ENCODE peak calls at places on chromosomes 5 and 9, in seven cellular contexts. One of them, this sample, is unnamed.

GRCh38 chr5:122362361-122362760 is 50.3 kb downstream of the SNCAIP start:
- DNase-seq in upper lobe of right lung: no peak
- DNase-seq in dermis blood vessel endothelial cell: no peak
- DNase-seq in epithelial cell of esophagus: no peak
- DNase-seq in WTC11: no peak
- DNase-seq in KBM-7: no peak
- DNase-seq in GM13977: no peak
- DNase-seq in this sample: no peak

GRCh38 chr5:152864447-152864846 is 459.4 kb upstream of the NMUR2 start:
- DNase-seq in dermis blood vessel endothelial cell: no peak
- DNase-seq in upper lobe of right lung: no peak
- DNase-seq in GM13977: no peak
- DNase-seq in epithelial cell of esophagus: no peak
- DNase-seq in WTC11: no peak
- DNase-seq in KBM-7: no peak
- DNase-seq in this sample: no peak

GRCh38 chr9:136122425-136123383 is 4.0 kb upstream of the TMEM250 start:
- DNase-seq in dermis blood vessel endothelial cell: peak; percentile 75
- DNase-seq in WTC11: peak; percentile 84
- DNase-seq in KBM-7: peak; percentile 74
- DNase-seq in upper lobe of right lung: peak; percentile 89
- DNase-seq in epithelial cell of esophagus: peak; percentile 55
- DNase-seq in GM13977: peak; percentile 88
- DNase-seq in this sample: peak; percentile 69

GRCh38 chr5:112316006-112316405 is 103.1 kb downstream of the EPB41L4A start:
- DNase-seq in GM13977: no peak
- DNase-seq in upper lobe of right lung: no peak
- DNase-seq in WTC11: no peak
- DNase-seq in dermis blood vessel endothelial cell: no peak
- DNase-seq in KBM-7: no peak
- DNase-seq in epithelial cell of esophagus: peak; percentile 87
- DNase-seq in this sample: no peak

GRCh38 chr9:88460583-88461332 is 72.5 kb downstream of the SPIN1 start:
- DNase-seq in upper lobe of right lung: no peak
- DNase-seq in WTC11: no peak
- DNase-seq in KBM-7: no peak
- DNase-seq in GM13977: no peak
- DNase-seq in dermis blood vessel endothelial cell: no peak
- DNase-seq in epithelial cell of esophagus: peak; percentile 86
- DNase-seq in this sample: no peak

GRCh38 chr9:20770947-20771346 is 86.9 kb downstream of the FOCAD start:
- DNase-seq in KBM-7: no peak
- DNase-seq in dermis blood vessel endothelial cell: no peak
- DNase-seq in epithelial cell of esophagus: no peak
- DNase-seq in upper lobe of right lung: no peak
- DNase-seq in WTC11: no peak
- DNase-seq in GM13977: no peak
- DNase-seq in this sample: no peak

GRCh38 chr5:75610201-75610600 is 1.1 kb upstream of the ANKDD1B start:
- DNase-seq in KBM-7: no peak
- DNase-seq in epithelial cell of esophagus: peak; percentile 19
- DNase-seq in WTC11: no peak
- DNase-seq in upper lobe of right lung: no peak
- DNase-seq in dermis blood vessel endothelial cell: no peak
- DNase-seq in GM13977: no peak
- DNase-seq in this sample: no peak

GRCh38 chr5:14101922-14102321 is 41.2 kb upstream of the TRIO start:
- DNase-seq in epithelial cell of esophagus: no peak
- DNase-seq in KBM-7: no peak
- DNase-seq in upper lobe of right lung: no peak
- DNase-seq in WTC11: peak; percentile 46
- DNase-seq in GM13977: no peak
- DNase-seq in dermis blood vessel endothelial cell: no peak
- DNase-seq in this sample: no peak

GRCh38 chr9:72703574-72703973 is 182.2 kb downstream of the TMC1 start:
- DNase-seq in GM13977: no peak
- DNase-seq in WTC11: no peak
- DNase-seq in dermis blood vessel endothelial cell: no peak
- DNase-seq in epithelial cell of esophagus: no peak
- DNase-seq in KBM-7: no peak
- DNase-seq in upper lobe of right lung: no peak
- DNase-seq in this sample: peak; percentile 22